ENCODE peak calls at places on chromosomes 6 and 20, in six cellular contexts. One of them, this sample, is unnamed.
A peak's percentile ranks its signal among the peaks of the same experiment; 100 is the strongest.

GRCh38 chr6:1850581-1851157 is 241.0 kb downstream of the FOXC1 start:
- DNase-seq in HT1080: no peak
- DNase-seq in H1: no peak
- DNase-seq in stimulated activated CD4-positive, alpha-beta T cell treated with anti-CD3 and anti-CD28 coated beads, TNF-alpha, amount 100 ng/mL, for 1 hour: no peak
- DNase-seq in GDM1: no peak
- DNase-seq in KG1: no peak
- DNase-seq in this sample: no peak

GRCh38 chr20:63878855-63879254 is 13.8 kb downstream of the TPD52L2 start:
- DNase-seq in HT1080: no peak
- DNase-seq in H1: no peak
- DNase-seq in stimulated activated CD4-positive, alpha-beta T cell treated with anti-CD3 and anti-CD28 coated beads, TNF-alpha, amount 100 ng/mL, for 1 hour: no peak
- DNase-seq in GDM1: no peak
- DNase-seq in KG1: no peak
- DNase-seq in this sample: no peak

GRCh38 chr6:81995548-81996289 is 243.2 kb upstream of the TENT5A start:
- DNase-seq in HT1080: peak; percentile 39
- DNase-seq in H1: no peak
- DNase-seq in stimulated activated CD4-positive, alpha-beta T cell treated with anti-CD3 and anti-CD28 coated beads, TNF-alpha, amount 100 ng/mL, for 1 hour: no peak
- DNase-seq in GDM1: no peak
- DNase-seq in KG1: no peak
- DNase-seq in this sample: peak; percentile 72

GRCh38 chr6:963456-963855 is 270.5 kb upstream of the EXOC2 start:
- DNase-seq in HT1080: no peak
- DNase-seq in H1: no peak
- DNase-seq in stimulated activated CD4-positive, alpha-beta T cell treated with anti-CD3 and anti-CD28 coated beads, TNF-alpha, amount 100 ng/mL, for 1 hour: no peak
- DNase-seq in GDM1: no peak
- DNase-seq in KG1: no peak
- DNase-seq in this sample: no peak

GRCh38 chr6:157561037-157561790 is 180.2 kb downstream of the ZDHHC14 start:
- DNase-seq in HT1080: no peak
- DNase-seq in H1: no peak
- DNase-seq in stimulated activated CD4-positive, alpha-beta T cell treated with anti-CD3 and anti-CD28 coated beads, TNF-alpha, amount 100 ng/mL, for 1 hour: no peak
- DNase-seq in GDM1: no peak
- DNase-seq in KG1: no peak
- DNase-seq in this sample: no peak

GRCh38 chr20:4171538-4172116 is 156.3 kb upstream of the RNF24 start:
- DNase-seq in HT1080: no peak
- DNase-seq in H1: no peak
- DNase-seq in stimulated activated CD4-positive, alpha-beta T cell treated with anti-CD3 and anti-CD28 coated beads, TNF-alpha, amount 100 ng/mL, for 1 hour: no peak
- DNase-seq in GDM1: no peak
- DNase-seq in KG1: no peak
- DNase-seq in this sample: no peak

GRCh38 chr20:16821211-16822089 is 73.3 kb downstream of the OTOR start:
- DNase-seq in HT1080: peak; percentile 41
- DNase-seq in H1: peak; percentile 13
- DNase-seq in stimulated activated CD4-positive, alpha-beta T cell treated with anti-CD3 and anti-CD28 coated beads, TNF-alpha, amount 100 ng/mL, for 1 hour: no peak
- DNase-seq in GDM1: no peak
- DNase-seq in KG1: no peak
- DNase-seq in this sample: peak; percentile 45

GRCh38 chr20:38723069-38723981 is 961 bp upstream of the SLC32A1 start:
- DNase-seq in HT1080: no peak
- DNase-seq in H1: no peak
- DNase-seq in stimulated activated CD4-positive, alpha-beta T cell treated with anti-CD3 and anti-CD28 coated beads, TNF-alpha, amount 100 ng/mL, for 1 hour: no peak
- DNase-seq in GDM1: no peak
- DNase-seq in KG1: no peak
- DNase-seq in this sample: no peak

GRCh38 chr6:166168616-166169548 is 1.2 kb upstream of the TBXT start:
- DNase-seq in HT1080: no peak
- DNase-seq in H1: no peak
- DNase-seq in stimulated activated CD4-positive, alpha-beta T cell treated with anti-CD3 and anti-CD28 coated beads, TNF-alpha, amount 100 ng/mL, for 1 hour: no peak
- DNase-seq in GDM1: no peak
- DNase-seq in KG1: no peak
- DNase-seq in this sample: no peak

GRCh38 chr6:157223486-157223885 is 99.8 kb downstream of the TMEM242 start:
- DNase-seq in HT1080: no peak
- DNase-seq in H1: no peak
- DNase-seq in stimulated activated CD4-positive, alpha-beta T cell treated with anti-CD3 and anti-CD28 coated beads, TNF-alpha, amount 100 ng/mL, for 1 hour: no peak
- DNase-seq in GDM1: no peak
- DNase-seq in KG1: no peak
- DNase-seq in this sample: no peak

GRCh38 chr6:89797317-89797716 is 22.3 kb downstream of the MDN1 start:
- DNase-seq in HT1080: peak; percentile 51
- DNase-seq in H1: no peak
- DNase-seq in stimulated activated CD4-positive, alpha-beta T cell treated with anti-CD3 and anti-CD28 coated beads, TNF-alpha, amount 100 ng/mL, for 1 hour: no peak
- DNase-seq in GDM1: no peak
- DNase-seq in KG1: no peak
- DNase-seq in this sample: no peak

GRCh38 chr20:59042151-59042795 is at the start of gene PRELID3B:
- DNase-seq in HT1080: peak; percentile 24
- DNase-seq in H1: no peak
- DNase-seq in stimulated activated CD4-positive, alpha-beta T cell treated with anti-CD3 and anti-CD28 coated beads, TNF-alpha, amount 100 ng/mL, for 1 hour: no peak
- DNase-seq in GDM1: no peak
- DNase-seq in KG1: no peak
- DNase-seq in this sample: peak; percentile 45

GRCh38 chr6:151016107-151016506 is 150.6 kb downstream of the MTHFD1L start:
- DNase-seq in HT1080: no peak
- DNase-seq in H1: no peak
- DNase-seq in stimulated activated CD4-positive, alpha-beta T cell treated with anti-CD3 and anti-CD28 coated beads, TNF-alpha, amount 100 ng/mL, for 1 hour: no peak
- DNase-seq in GDM1: no peak
- DNase-seq in KG1: no peak
- DNase-seq in this sample: no peak

GRCh38 chr6:56692586-56693245 is 50.0 kb upstream of the DST start:
- DNase-seq in HT1080: no peak
- DNase-seq in H1: no peak
- DNase-seq in stimulated activated CD4-positive, alpha-beta T cell treated with anti-CD3 and anti-CD28 coated beads, TNF-alpha, amount 100 ng/mL, for 1 hour: no peak
- DNase-seq in GDM1: no peak
- DNase-seq in KG1: no peak
- DNase-seq in this sample: peak; percentile 25

GRCh38 chr6:14638562-14638931 is 521.0 kb downstream of the CD83 start:
- DNase-seq in HT1080: no peak
- DNase-seq in H1: no peak
- DNase-seq in stimulated activated CD4-positive, alpha-beta T cell treated with anti-CD3 and anti-CD28 coated beads, TNF-alpha, amount 100 ng/mL, for 1 hour: no peak
- DNase-seq in GDM1: peak; percentile 15
- DNase-seq in KG1: no peak
- DNase-seq in this sample: no peak

GRCh38 chr6:19107468-19107867 is 720.3 kb downstream of the RNF144B start:
- DNase-seq in HT1080: no peak
- DNase-seq in H1: no peak
- DNase-seq in stimulated activated CD4-positive, alpha-beta T cell treated with anti-CD3 and anti-CD28 coated beads, TNF-alpha, amount 100 ng/mL, for 1 hour: no peak
- DNase-seq in GDM1: no peak
- DNase-seq in KG1: no peak
- DNase-seq in this sample: no peak

GRCh38 chr6:30358340-30358679 is 13.4 kb downstream of the RPP21 start:
- DNase-seq in HT1080: no peak
- DNase-seq in H1: no peak
- DNase-seq in stimulated activated CD4-positive, alpha-beta T cell treated with anti-CD3 and anti-CD28 coated beads, TNF-alpha, amount 100 ng/mL, for 1 hour: no peak
- DNase-seq in GDM1: no peak
- DNase-seq in KG1: no peak
- DNase-seq in this sample: no peak

GRCh38 chr20:64131406-64131805 is 24.0 kb upstream of the NPBWR2 start:
- DNase-seq in HT1080: peak; percentile 53
- DNase-seq in H1: no peak
- DNase-seq in stimulated activated CD4-positive, alpha-beta T cell treated with anti-CD3 and anti-CD28 coated beads, TNF-alpha, amount 100 ng/mL, for 1 hour: no peak
- DNase-seq in GDM1: peak; percentile 16
- DNase-seq in KG1: no peak
- DNase-seq in this sample: peak; percentile 73

GRCh38 chr6:108286366-108286765 is 8.5 kb upstream of the AFG1L start:
- DNase-seq in HT1080: no peak
- DNase-seq in H1: no peak
- DNase-seq in stimulated activated CD4-positive, alpha-beta T cell treated with anti-CD3 and anti-CD28 coated beads, TNF-alpha, amount 100 ng/mL, for 1 hour: no peak
- DNase-seq in GDM1: no peak
- DNase-seq in KG1: no peak
- DNase-seq in this sample: no peak

GRCh38 chr20:53534037-53534436 is 59.6 kb downstream of the ZNF217 start:
- DNase-seq in HT1080: no peak
- DNase-seq in H1: no peak
- DNase-seq in stimulated activated CD4-positive, alpha-beta T cell treated with anti-CD3 and anti-CD28 coated beads, TNF-alpha, amount 100 ng/mL, for 1 hour: no peak
- DNase-seq in GDM1: no peak
- DNase-seq in KG1: no peak
- DNase-seq in this sample: no peak

GRCh38 chr20:2599265-2600060 is 53.0 kb upstream of the NOP56 start:
- DNase-seq in HT1080: peak; percentile 16
- DNase-seq in H1: no peak
- DNase-seq in stimulated activated CD4-positive, alpha-beta T cell treated with anti-CD3 and anti-CD28 coated beads, TNF-alpha, amount 100 ng/mL, for 1 hour: no peak
- DNase-seq in GDM1: no peak
- DNase-seq in KG1: no peak
- DNase-seq in this sample: peak; percentile 26

GRCh38 chr6:160248538-160248937 is 10.1 kb downstream of the SLC22A2 start:
- DNase-seq in HT1080: peak; percentile 65
- DNase-seq in H1: no peak
- DNase-seq in stimulated activated CD4-positive, alpha-beta T cell treated with anti-CD3 and anti-CD28 coated beads, TNF-alpha, amount 100 ng/mL, for 1 hour: no peak
- DNase-seq in GDM1: no peak
- DNase-seq in KG1: no peak
- DNase-seq in this sample: peak; percentile 88

GRCh38 chr20:62161347-62161746 is 17.8 kb downstream of the SS18L1 start:
- DNase-seq in HT1080: no peak
- DNase-seq in H1: no peak
- DNase-seq in stimulated activated CD4-positive, alpha-beta T cell treated with anti-CD3 and anti-CD28 coated beads, TNF-alpha, amount 100 ng/mL, for 1 hour: no peak
- DNase-seq in GDM1: no peak
- DNase-seq in KG1: no peak
- DNase-seq in this sample: no peak

GRCh38 chr6:56226946-56227879 is 20.2 kb downstream of the COL21A1 start:
- DNase-seq in HT1080: no peak
- DNase-seq in H1: no peak
- DNase-seq in stimulated activated CD4-positive, alpha-beta T cell treated with anti-CD3 and anti-CD28 coated beads, TNF-alpha, amount 100 ng/mL, for 1 hour: no peak
- DNase-seq in GDM1: no peak
- DNase-seq in KG1: no peak
- DNase-seq in this sample: peak; percentile 85

GRCh38 chr20:42093542-42094440 is 475.6 kb upstream of the CHD6 start:
- DNase-seq in HT1080: no peak
- DNase-seq in H1: no peak
- DNase-seq in stimulated activated CD4-positive, alpha-beta T cell treated with anti-CD3 and anti-CD28 coated beads, TNF-alpha, amount 100 ng/mL, for 1 hour: no peak
- DNase-seq in GDM1: no peak
- DNase-seq in KG1: no peak
- DNase-seq in this sample: no peak

GRCh38 chr6:165618241-165618640 is 44.8 kb downstream of the PDE10A start:
- DNase-seq in HT1080: no peak
- DNase-seq in H1: no peak
- DNase-seq in stimulated activated CD4-positive, alpha-beta T cell treated with anti-CD3 and anti-CD28 coated beads, TNF-alpha, amount 100 ng/mL, for 1 hour: no peak
- DNase-seq in GDM1: no peak
- DNase-seq in KG1: no peak
- DNase-seq in this sample: peak; percentile 37

GRCh38 chr6:70130865-70131264 is 172.0 kb downstream of the COL9A1 start:
- DNase-seq in HT1080: no peak
- DNase-seq in H1: no peak
- DNase-seq in stimulated activated CD4-positive, alpha-beta T cell treated with anti-CD3 and anti-CD28 coated beads, TNF-alpha, amount 100 ng/mL, for 1 hour: no peak
- DNase-seq in GDM1: no peak
- DNase-seq in KG1: no peak
- DNase-seq in this sample: no peak

GRCh38 chr20:47196091-47197081 is 160.1 kb downstream of the ZMYND8 start:
- DNase-seq in HT1080: peak; percentile 60
- DNase-seq in H1: peak; percentile 59
- DNase-seq in stimulated activated CD4-positive, alpha-beta T cell treated with anti-CD3 and anti-CD28 coated beads, TNF-alpha, amount 100 ng/mL, for 1 hour: peak; percentile 69
- DNase-seq in GDM1: peak; percentile 53
- DNase-seq in KG1: peak; percentile 42
- DNase-seq in this sample: peak; percentile 72

GRCh38 chr20:17557675-17558006 is 12.2 kb upstream of the DSTN start:
- DNase-seq in HT1080: peak; percentile 79
- DNase-seq in H1: no peak
- DNase-seq in stimulated activated CD4-positive, alpha-beta T cell treated with anti-CD3 and anti-CD28 coated beads, TNF-alpha, amount 100 ng/mL, for 1 hour: no peak
- DNase-seq in GDM1: no peak
- DNase-seq in KG1: no peak
- DNase-seq in this sample: peak; percentile 85

GRCh38 chr6:5123296-5124135 is 38.4 kb downstream of the PPP1R3G start:
- DNase-seq in HT1080: no peak
- DNase-seq in H1: no peak
- DNase-seq in stimulated activated CD4-positive, alpha-beta T cell treated with anti-CD3 and anti-CD28 coated beads, TNF-alpha, amount 100 ng/mL, for 1 hour: no peak
- DNase-seq in GDM1: no peak
- DNase-seq in KG1: no peak
- DNase-seq in this sample: no peak

GRCh38 chr6:111759413-111759835 is 113.8 kb downstream of the FYN start:
- DNase-seq in HT1080: no peak
- DNase-seq in H1: no peak
- DNase-seq in stimulated activated CD4-positive, alpha-beta T cell treated with anti-CD3 and anti-CD28 coated beads, TNF-alpha, amount 100 ng/mL, for 1 hour: no peak
- DNase-seq in GDM1: no peak
- DNase-seq in KG1: no peak
- DNase-seq in this sample: no peak

GRCh38 chr6:61682562-61682961 is 603.5 kb downstream of the KHDRBS2 start:
- DNase-seq in HT1080: no peak
- DNase-seq in H1: peak; percentile 7
- DNase-seq in stimulated activated CD4-positive, alpha-beta T cell treated with anti-CD3 and anti-CD28 coated beads, TNF-alpha, amount 100 ng/mL, for 1 hour: no peak
- DNase-seq in GDM1: no peak
- DNase-seq in KG1: no peak
- DNase-seq in this sample: no peak